ENCODE peak calls at places on chromosomes 2 and 18, in four cellular contexts. G is HCT116, V is HepG2, I is SK-N-SH. J is an unnamed sample.

GRCh38 chr2:36486546-36487044 is 111.4 kb downstream of the FEZ2 start:
- DNase-seq in G (no peak), I (no peak), V (peak), J (peak)

GRCh38 chr2:128776461-128776971 is 457.8 kb upstream of the HS6ST1 start:
- DNase-seq in G (no peak), V (no peak), I (no peak), J (no peak)

GRCh38 chr18:37348729-37349128 is 216.9 kb downstream of the CELF4 start:
- DNase-seq in V (no peak), G (no peak), I (no peak), J (no peak)

GRCh38 chr18:2304378-2305175 is 266.7 kb downstream of the METTL4 start:
- DNase-seq in G (no peak), I (no peak), V (no peak), J (no peak)

GRCh38 chr2:223746611-223747010 is 90.8 kb downstream of the AP1S3 start:
- DNase-seq in I (no peak), G (no peak), V (no peak), J (no peak)

GRCh38 chr2:96144481-96145027 is 686 bp downstream of the DUSP2 start:
- DNase-seq in G (no peak), V (no peak), I (no peak), J (no peak)

GRCh38 chr2:238700506-238701050 is 147.3 kb upstream of the TWIST2 start:
- DNase-seq in V (no peak), I (no peak), G (no peak), J (no peak)

GRCh38 chr2:239642406-239643004 is 241.7 kb upstream of the HDAC4 start:
- DNase-seq in I (no peak), V (no peak), G (no peak), J (no peak)

GRCh38 chr2:10547011-10547410 is 98.9 kb upstream of the ODC1 start:
- DNase-seq in I (no peak), V (no peak), G (no peak), J (no peak)

GRCh38 chr2:2719015-2719414 is 387.9 kb upstream of the MYT1L start:
- DNase-seq in V (no peak), I (no peak), G (no peak), J (no peak)

GRCh38 chr2:29293830-29294438 is 178.7 kb downstream of the CLIP4 start:
- DNase-seq in V (peak), G (peak), I (no peak), J (no peak)

GRCh38 chr18:13539050-13539449 is 187.3 kb downstream of the FAM210A start:
- DNase-seq in I (no peak), G (no peak), V (no peak), J (no peak)

GRCh38 chr18:48668466-48669179 is 129.8 kb downstream of the CTIF start:
- DNase-seq in V (no peak), I (no peak), G (no peak), J (no peak)

GRCh38 chr2:29033172-29033571 is 41.2 kb downstream of the PCARE start:
- DNase-seq in V (no peak), I (no peak), G (no peak), J (no peak)

GRCh38 chr2:27427863-27428212 is 593 bp upstream of the NRBP1 start:
- DNase-seq in G (no peak), I (no peak), V (no peak), J (no peak)

GRCh38 chr2:176553685-176554106 is 284.5 kb downstream of the MTX2 start:
- DNase-seq in V (no peak), G (peak), I (peak), J (peak)

GRCh38 chr2:235378261-235378660 is 115.6 kb upstream of the AGAP1 start:
- DNase-seq in I (no peak), G (no peak), V (no peak), J (no peak)

GRCh38 chr2:39492095-39492590 is 55.1 kb upstream of the MAP4K3 start:
- DNase-seq in I (no peak), V (peak), G (no peak), J (peak)

GRCh38 chr18:12625242-12625641 is 32.7 kb downstream of the SPIRE1 start:
- DNase-seq in V (no peak), I (no peak), G (no peak), J (no peak)

GRCh38 chr2:62426005-62426912 is 79.7 kb downstream of the TMEM17 start:
- DNase-seq in G (no peak), I (no peak), V (no peak), J (no peak)

GRCh38 chr18:79526468-79527460 is 131.0 kb downstream of the NFATC1 start:
- DNase-seq in I (no peak), V (no peak), G (no peak), J (no peak)

GRCh38 chr18:12442946-12443345 is 35.2 kb downstream of the PRELID3A start:
- DNase-seq in V (no peak), I (no peak), G (no peak), J (peak)

GRCh38 chr2:11705063-11705462 is 35.1 kb upstream of the NTSR2 start:
- DNase-seq in G (no peak), I (no peak), V (no peak), J (no peak)

GRCh38 chr2:240338274-240338673 is 97.2 kb upstream of the GPC1 start:
- DNase-seq in V (no peak), G (no peak), I (no peak), J (no peak)

GRCh38 chr2:100509066-100509465 is 38.8 kb downstream of the NMS start:
- DNase-seq in I (no peak), V (no peak), G (no peak), J (no peak)

GRCh38 chr2:236261452-236261851 is 2.8 kb downstream of the ASB18 start:
- DNase-seq in V (no peak), I (no peak), G (no peak), J (no peak)

GRCh38 chr2:180075763-180076362 is 68.8 kb upstream of the CWC22 start:
- DNase-seq in G (no peak), V (no peak), I (no peak), J (no peak)

GRCh38 chr2:70711191-70711590 is 56.8 kb downstream of the ADD2 start:
- DNase-seq in V (no peak), I (no peak), G (no peak), J (no peak)

GRCh38 chr2:231707625-231708049 is 688 bp upstream of the PTMA start:
- DNase-seq in V (no peak), G (peak), I (peak), J (no peak)

GRCh38 chr2:196963043-196963442 is 36.5 kb upstream of the PGAP1 start:
- DNase-seq in V (no peak), I (no peak), G (no peak), J (no peak)

GRCh38 chr2:196200557-196200956 is 29.2 kb upstream of the STK17B start:
- DNase-seq in V (no peak), I (no peak), G (no peak), J (no peak)

GRCh38 chr2:209970711-209971110 is 31.7 kb upstream of the RPE start:
- DNase-seq in I (no peak), G (no peak), V (no peak), J (no peak)

GRCh38 chr2:65722028-65722427 is 289.6 kb upstream of the SPRED2 start:
- DNase-seq in V (no peak), G (no peak), I (peak), J (no peak)

GRCh38 chr2:189465478-189465877 is 24.2 kb downstream of the WDR75 start:
- DNase-seq in V (no peak), G (no peak), I (no peak), J (no peak)

GRCh38 chr2:175880-176800 is 87.7 kb downstream of the SH3YL1 start:
- DNase-seq in G (no peak), I (no peak), V (peak), J (no peak)

GRCh38 chr18:67417864-67418523 is 98.5 kb downstream of the DSEL start:
- DNase-seq in V (peak), G (no peak), I (no peak), J (no peak)

GRCh38 chr2:195562624-195563566 is 94.1 kb upstream of the SLC39A10 start:
- DNase-seq in I (peak), V (no peak), G (no peak), J (no peak)

GRCh38 chr2:241120440-241120839 is 18.4 kb upstream of the MTERF4 start:
- DNase-seq in G (no peak), I (no peak), V (no peak), J (no peak)

GRCh38 chr2:69969126-69969983 is 7.9 kb upstream of the ASPRV1 start:
- DNase-seq in V (peak), I (no peak), G (no peak), J (no peak)

GRCh38 chr2:36578343-36579296 is 19.3 kb downstream of the FEZ2 start:
- DNase-seq in I (no peak), G (no peak), V (no peak), J (no peak)

DNA sequence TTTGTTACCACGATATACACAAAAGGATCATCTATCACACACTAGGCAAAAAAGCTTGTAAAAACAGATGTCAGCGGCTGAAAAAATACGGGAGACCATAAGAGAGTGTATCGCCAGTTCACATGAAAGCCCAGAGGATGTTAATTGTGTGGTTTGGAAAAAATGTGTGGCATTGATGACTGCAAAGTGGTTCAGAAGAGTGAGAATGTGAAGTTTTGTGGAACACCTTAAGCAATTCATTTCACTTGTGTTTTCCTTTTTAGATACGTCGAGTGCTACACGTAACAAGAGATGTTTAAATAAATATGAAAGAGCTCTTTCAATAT is 61.7 kb upstream of the DAPL1 start:
- DNase-seq in V (no peak), G (no peak), I (no peak), J (no peak)
- TF ChIP-seq SIN3A in V (no peak), G (no peak), I (no peak), J (no peak)

DNA sequence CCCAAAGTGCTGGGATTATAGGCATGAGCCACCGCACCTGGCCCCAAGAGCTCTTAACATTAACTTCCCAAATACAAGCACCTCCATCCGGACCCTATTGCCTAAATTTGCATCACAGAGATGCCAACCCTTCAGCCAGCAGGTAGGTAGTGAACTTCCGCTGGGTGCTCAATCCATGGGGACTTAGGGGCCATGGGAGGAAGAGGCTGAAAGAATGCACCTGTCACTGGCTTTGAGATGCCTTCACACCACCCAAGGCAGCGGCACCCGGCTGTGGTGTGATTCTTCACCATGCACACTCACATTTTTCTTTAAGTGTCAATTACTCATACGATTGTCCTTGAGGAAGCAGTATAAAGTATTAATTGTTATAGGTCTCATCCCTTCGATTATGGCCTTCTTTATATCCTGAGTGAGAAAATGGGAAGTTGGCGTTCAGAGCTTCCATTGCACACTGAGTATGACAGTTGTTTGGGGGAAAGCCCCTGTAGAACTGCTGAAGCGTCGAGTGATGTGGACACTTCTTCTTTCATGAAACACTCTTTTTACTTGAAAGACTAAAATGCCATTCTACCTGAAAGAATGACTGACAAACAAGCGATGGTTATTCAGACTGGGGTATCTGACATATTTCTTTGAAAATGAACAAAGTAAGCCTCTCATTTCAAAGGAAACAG is 51.8 kb upstream of the BIN1 start:
- DNase-seq in V (no peak), G (no peak), I (no peak), J (no peak)
- TF ChIP-seq SIN3A in V (no peak), G (no peak), I (no peak), J (no peak)

DNA sequence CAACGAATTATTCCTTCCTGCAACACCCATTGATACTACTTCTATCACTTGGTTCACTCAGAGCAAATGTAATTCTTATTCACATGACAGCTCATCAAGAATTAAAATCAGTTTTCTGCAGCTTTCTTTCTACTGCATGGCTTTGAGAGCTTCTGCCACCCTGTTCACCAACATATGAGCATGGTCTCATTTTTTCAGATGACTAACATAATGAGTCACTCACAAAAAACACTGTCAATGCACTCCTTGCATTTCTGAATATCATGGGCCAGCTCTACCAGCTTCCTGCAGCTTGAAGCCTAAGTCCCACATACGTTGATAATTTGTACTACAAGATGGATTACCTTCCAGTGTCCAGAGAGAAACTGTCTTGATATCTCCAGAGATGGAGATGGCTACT is 342.9 kb downstream of the LRATD1 start:
- DNase-seq in I (no peak), V (no peak), G (no peak), J (no peak)
- TF ChIP-seq SIN3A in I (no peak), V (no peak), G (no peak), J (no peak)

GRCh38 chr2:120465012-120465700 is 119.2 kb downstream of the INHBB start:
- DNase-seq in G (no peak), I (no peak), V (no peak), J (no peak)

GRCh38 chr2:120463527-120463926 is 117.6 kb downstream of the INHBB start:
- DNase-seq in G (no peak), V (no peak), I (no peak), J (no peak)

GRCh38 chr2:120465701-120465988 is 119.7 kb downstream of the INHBB start:
- DNase-seq in V (no peak), G (no peak), I (no peak), J (no peak)

GRCh38 chr2:120465989-120466703 is 120.2 kb downstream of the INHBB start:
- DNase-seq in I (no peak), V (peak), G (no peak), J (no peak)

GRCh38 chr2:120464448-120464931 is 118.6 kb downstream of the INHBB start:
- DNase-seq in G (no peak), V (no peak), I (no peak), J (no peak)
- TF ChIP-seq SIN3A in G (no peak), V (no peak), I (no peak), J (no peak)

GRCh38 chr2:32456808-32457207 is 100.0 kb downstream of the BIRC6 start:
- DNase-seq in I (no peak), V (no peak), G (no peak), J (no peak)
- TF ChIP-seq SIN3A in I (no peak), V (no peak), G (no peak), J (no peak)

GRCh38 chr2:76307495-76307894 is 596.8 kb upstream of the GCFC2 start:
- DNase-seq in I (peak), V (no peak), G (no peak), J (no peak)
- TF ChIP-seq SIN3A in I (no peak), V (no peak), G (no peak), J (no peak)

DNA sequence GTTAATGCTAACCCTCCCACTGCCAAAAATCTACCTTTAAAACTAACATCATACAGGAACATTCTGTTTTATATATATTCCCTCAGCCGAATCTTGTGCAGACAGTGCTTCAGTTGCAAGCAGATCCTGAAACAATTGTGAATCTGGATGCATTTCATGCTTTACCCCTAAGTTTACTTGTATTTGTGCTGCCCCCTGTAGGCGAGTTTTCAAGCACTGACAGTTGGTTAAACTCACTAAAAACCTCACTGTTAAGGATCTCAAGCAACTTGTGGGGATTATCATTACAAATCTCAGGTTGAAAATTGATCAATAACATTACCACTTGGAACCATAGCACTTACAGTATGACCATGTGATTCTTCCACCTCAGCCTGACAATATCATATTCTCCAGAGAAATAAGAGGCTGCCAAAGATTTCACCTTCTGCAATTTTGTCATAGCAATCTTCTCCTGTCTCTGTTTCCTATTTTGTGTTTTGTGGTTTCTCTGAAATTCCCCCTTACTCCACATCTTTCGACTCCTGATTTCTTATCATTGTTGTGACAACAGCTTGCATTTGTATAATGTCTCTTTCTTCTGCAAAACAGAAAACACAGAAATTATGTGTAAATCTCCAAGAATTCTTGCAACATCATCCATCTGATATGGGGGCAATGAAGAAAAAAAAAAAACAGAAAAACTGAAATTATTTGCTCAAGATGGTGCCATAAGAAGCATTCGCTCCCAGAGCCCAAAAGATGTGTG is 354.6 kb upstream of the SETBP1 start:
- DNase-seq in G (no peak), I (peak), V (no peak), J (no peak)
- TF ChIP-seq SIN3A in G (no peak), I (no peak), V (no peak), J (no peak)

GRCh38 chr2:205361970-205362369 is 320.3 kb upstream of the NRP2 start:
- DNase-seq in I (no peak), V (no peak), G (no peak), J (no peak)
- TF ChIP-seq SIN3A in I (no peak), V (no peak), G (no peak), J (no peak)